ENCODE peak calls at places on chromosomes 2 and 18, in four cellular contexts. R is upper lobe of right lung, T is ovary, B is tibial artery. Z is an unnamed sample.

GRCh38 chr2:178449700-178450573 is 1.0 kb downstream of the PRKRA start:
- DNase-seq in R (no peak), T (no peak), B (no peak), Z (no peak)

GRCh38 chr2:47039502-47039870 is 115.6 kb downstream of the STPG4 start:
- DNase-seq in R (no peak), T (no peak), B (no peak), Z (no peak)

GRCh38 chr2:216115224-216115582 is 6.1 kb downstream of the XRCC5 start:
- DNase-seq in R (no peak), T (no peak), B (no peak), Z (no peak)

GRCh38 chr2:71950256-71951066 is 197.2 kb downstream of the CYP26B1 start:
- DNase-seq in R (peak), T (peak), B (peak), Z (no peak)

GRCh38 chr2:191675807-191676667 is 1.9 kb upstream of the NABP1 start:
- DNase-seq in R (peak), T (no peak), B (peak), Z (no peak)

GRCh38 chr2:10709290-10709939 is 12.0 kb upstream of the ATP6V1C2 start:
- DNase-seq in R (no peak), T (no peak), B (no peak), Z (no peak)

GRCh38 chr2:40097691-40098376 is 318.8 kb upstream of the THUMPD2 start:
- DNase-seq in R (no peak), T (no peak), B (no peak), Z (no peak)

GRCh38 chr18:78561757-78562445 is 417.7 kb upstream of the SALL3 start:
- DNase-seq in R (no peak), T (no peak), B (no peak), Z (peak)

GRCh38 chr2:121776885-121777698 is 21.6 kb downstream of the TSN start:
- DNase-seq in R (no peak), T (no peak), B (no peak), Z (no peak)

GRCh38 chr2:70083344-70084156 is 3.7 kb upstream of the PCBP1 start:
- DNase-seq in R (no peak), T (no peak), B (no peak), Z (no peak)
- H3K27ac ChIP-seq in R (peak), T (peak), B (peak), Z (no peak)

DNA sequence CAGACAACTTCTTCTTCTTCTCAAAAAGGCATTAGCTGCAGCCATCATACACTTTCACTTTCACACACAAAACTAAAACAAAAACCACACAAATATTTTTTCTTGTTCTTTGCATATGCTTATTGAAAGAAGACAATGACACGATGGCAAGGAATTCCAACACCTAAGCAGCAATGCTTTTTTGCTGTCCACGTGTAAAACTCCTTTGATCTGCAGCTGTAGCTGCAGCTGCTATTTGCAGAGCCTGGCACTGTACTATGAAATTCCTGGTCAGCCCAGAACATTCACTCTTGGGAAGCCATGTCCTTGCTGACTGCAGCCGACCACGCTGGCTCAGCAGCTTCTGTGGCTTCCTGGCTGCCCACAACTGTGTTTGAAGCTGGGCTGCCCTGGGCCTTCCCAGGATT is 316.2 kb downstream of the CDH2 start:
- DNase-seq in R (no peak), T (no peak), B (no peak), Z (no peak)
- H3K27ac ChIP-seq in R (no peak), T (no peak), B (no peak), Z (no peak)

GRCh38 chr2:234973008-234973407 is 21.2 kb downstream of the SH3BP4 start:
- DNase-seq in R (no peak), T (no peak), B (no peak), Z (no peak)

GRCh38 chr2:234976479-234977227 is 24.8 kb downstream of the SH3BP4 start:
- DNase-seq in R (no peak), T (no peak), B (no peak), Z (no peak)

GRCh38 chr2:234977228-234977679 is 25.4 kb downstream of the SH3BP4 start:
- DNase-seq in R (no peak), T (no peak), B (no peak), Z (no peak)

GRCh38 chr2:234975611-234976010 is 23.8 kb downstream of the SH3BP4 start:
- DNase-seq in R (no peak), T (no peak), B (no peak), Z (no peak)

DNA sequence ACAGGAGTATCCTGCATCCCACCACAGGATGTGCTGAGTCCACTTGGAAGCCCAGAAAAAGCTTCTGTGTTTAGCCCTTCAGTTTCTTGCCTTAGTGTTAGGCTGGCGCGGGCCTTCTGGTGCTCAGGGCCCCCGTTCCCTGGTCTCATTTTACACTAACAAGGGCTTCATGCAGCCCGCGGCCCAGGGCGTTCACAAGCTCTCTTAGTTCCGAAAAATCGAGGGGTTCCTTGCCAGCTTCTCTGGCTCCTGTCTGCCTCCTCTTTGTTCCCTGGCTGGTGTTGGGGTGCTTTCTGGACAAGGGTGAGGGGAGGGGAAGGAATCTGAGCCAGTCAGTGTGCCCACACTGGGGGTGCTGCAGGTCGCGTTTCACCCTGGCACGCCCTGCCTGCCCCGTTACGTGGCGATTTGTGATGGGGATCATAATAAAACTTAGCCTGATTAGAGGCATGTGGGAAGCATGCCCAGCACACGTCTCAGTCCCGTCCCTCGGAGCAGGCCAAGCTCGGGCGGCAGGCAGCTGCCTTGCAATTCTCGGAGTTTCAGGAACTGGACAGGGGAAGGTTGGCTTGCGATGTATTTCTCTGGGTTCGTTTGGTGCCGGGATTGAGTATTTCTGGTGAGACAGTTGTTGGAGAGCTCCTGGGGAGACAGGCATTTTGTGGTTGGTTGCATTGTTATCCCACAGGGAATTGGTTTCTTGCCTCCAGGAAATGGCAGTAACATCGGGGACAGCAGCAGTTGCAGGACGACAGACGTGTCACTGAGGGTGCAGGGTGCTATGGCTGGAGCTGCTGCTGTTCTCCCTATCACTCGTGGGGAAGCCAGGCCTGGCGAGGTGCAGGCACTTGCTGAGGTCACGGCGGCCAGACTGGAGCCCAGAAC is 22.9 kb downstream of the SH3BP4 start:
- DNase-seq in R (no peak), T (no peak), B (no peak), Z (no peak)
- H3K27ac ChIP-seq in R (no peak), T (no peak), B (peak), Z (peak)

DNA sequence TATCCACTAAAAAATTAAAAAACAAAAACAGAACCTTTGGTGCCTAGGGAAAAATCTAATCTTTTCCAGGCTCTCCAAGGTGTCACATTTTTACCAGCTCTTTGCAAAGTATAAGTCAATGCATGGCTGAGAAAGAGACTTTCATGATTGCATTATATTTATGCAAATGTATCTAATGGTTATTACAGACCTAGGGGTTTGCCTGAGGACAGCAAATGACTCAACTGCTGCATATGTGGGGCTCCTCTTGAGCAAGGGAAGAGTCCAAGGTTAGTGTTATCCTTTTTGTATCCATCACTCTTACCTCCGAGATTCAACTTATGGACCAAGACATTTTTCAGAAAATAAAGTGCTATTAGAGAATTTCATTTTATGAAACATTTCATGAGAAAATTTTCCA is 33.9 kb upstream of the RMP24 start:
- DNase-seq in R (no peak), T (no peak), B (no peak), Z (no peak)
- H3K27ac ChIP-seq in R (no peak), T (no peak), B (no peak), Z (no peak)

GRCh38 chr2:218736535-218736934 is 25.9 kb downstream of the TTLL4 start:
- DNase-seq in R (no peak), T (no peak), B (no peak), Z (no peak)

GRCh38 chr2:218733615-218734021 is 23.0 kb downstream of the TTLL4 start:
- DNase-seq in R (no peak), T (no peak), B (peak), Z (peak)

GRCh38 chr2:218734190-218734975 is 23.7 kb downstream of the TTLL4 start:
- DNase-seq in R (no peak), T (no peak), B (no peak), Z (no peak)

GRCh38 chr2:218732761-218733158 is 22.1 kb downstream of the TTLL4 start:
- DNase-seq in R (no peak), T (no peak), B (no peak), Z (no peak)

GRCh38 chr2:218732052-218732760 is 21.6 kb downstream of the TTLL4 start:
- DNase-seq in R (no peak), T (no peak), B (no peak), Z (no peak)
- H3K27ac ChIP-seq in R (peak), T (no peak), B (peak), Z (peak)

DNA sequence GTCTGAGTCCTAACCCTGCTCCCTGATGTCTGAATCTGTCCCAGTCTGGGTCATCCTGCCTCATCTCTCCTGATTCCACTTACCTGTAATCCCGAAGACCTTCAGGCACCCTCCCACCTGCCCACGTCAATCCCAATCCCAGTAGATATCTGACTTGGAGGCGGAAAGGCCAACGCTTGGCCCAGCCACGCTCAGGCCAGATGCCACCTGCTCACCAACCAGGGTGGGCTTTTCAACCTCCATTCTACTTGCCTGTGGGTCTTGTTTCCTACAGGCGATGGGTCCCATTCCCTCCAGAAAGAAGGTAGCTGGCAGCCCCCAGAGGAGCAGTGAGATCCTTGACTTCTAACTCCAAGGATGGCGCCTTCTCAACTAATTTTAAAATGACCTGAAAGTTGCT is 59.7 kb downstream of the INPP5D start:
- DNase-seq in R (peak), T (no peak), B (no peak), Z (no peak)
- H3K27ac ChIP-seq in R (no peak), T (no peak), B (no peak), Z (no peak)

Z was measured in substantia nigra.